ENCODE peak calls at places on chromosome 11, in six cellular contexts. One of them, this sample, is unnamed.

GRCh38 chr11:75576445-75577049 is 14.5 kb downstream of the SERPINH1 start:
- DNase-seq in hypothalamus: peak; percentile 21
- DNase-seq in KBM-7: peak; percentile 89
- DNase-seq in T-helper 2 cell: no peak
- DNase-seq in WERI-Rb-1: no peak
- DNase-seq in activated naive CD4-positive, alpha-beta T cell: no peak
- DNase-seq in this sample: peak; percentile 61

GRCh38 chr11:13036235-13036634 is 27.1 kb downstream of the RASSF10 start:
- DNase-seq in KBM-7: no peak
- DNase-seq in T-helper 2 cell: no peak
- DNase-seq in WERI-Rb-1: no peak
- DNase-seq in activated naive CD4-positive, alpha-beta T cell: no peak
- DNase-seq in hypothalamus: no peak
- DNase-seq in this sample: no peak

GRCh38 chr11:76443254-76443935 is 1.4 kb upstream of the EMSY start:
- DNase-seq in WERI-Rb-1: no peak
- DNase-seq in T-helper 2 cell: no peak
- DNase-seq in hypothalamus: no peak
- DNase-seq in activated naive CD4-positive, alpha-beta T cell: no peak
- DNase-seq in KBM-7: peak; percentile 8
- DNase-seq in this sample: no peak

GRCh38 chr11:130576146-130576545 is 127.7 kb downstream of the ADAMTS15 start:
- DNase-seq in T-helper 2 cell: no peak
- DNase-seq in hypothalamus: no peak
- DNase-seq in WERI-Rb-1: no peak
- DNase-seq in activated naive CD4-positive, alpha-beta T cell: no peak
- DNase-seq in KBM-7: no peak
- DNase-seq in this sample: no peak

GRCh38 chr11:70127653-70128434 is 49.7 kb downstream of the ANO1 start:
- DNase-seq in T-helper 2 cell: no peak
- DNase-seq in activated naive CD4-positive, alpha-beta T cell: no peak
- DNase-seq in WERI-Rb-1: no peak
- DNase-seq in KBM-7: no peak
- DNase-seq in hypothalamus: no peak
- DNase-seq in this sample: no peak

GRCh38 chr11:70504246-70505020 is 106.1 kb downstream of the CTTN start:
- DNase-seq in WERI-Rb-1: peak; percentile 8
- DNase-seq in T-helper 2 cell: no peak
- DNase-seq in activated naive CD4-positive, alpha-beta T cell: no peak
- DNase-seq in KBM-7: no peak
- DNase-seq in hypothalamus: no peak
- DNase-seq in this sample: no peak

GRCh38 chr11:70826541-70826943 is 425.8 kb downstream of the SHANK2 start:
- DNase-seq in activated naive CD4-positive, alpha-beta T cell: no peak
- DNase-seq in KBM-7: no peak
- DNase-seq in WERI-Rb-1: peak; percentile 65
- DNase-seq in hypothalamus: peak; percentile 78
- DNase-seq in T-helper 2 cell: no peak
- DNase-seq in this sample: no peak

GRCh38 chr11:57567210-57567511 is 311 bp downstream of the UBE2L6 start:
- DNase-seq in KBM-7: no peak
- DNase-seq in hypothalamus: no peak
- DNase-seq in WERI-Rb-1: no peak
- DNase-seq in activated naive CD4-positive, alpha-beta T cell: no peak
- DNase-seq in T-helper 2 cell: no peak
- DNase-seq in this sample: no peak

GRCh38 chr11:114522818-114523217 is 36.9 kb downstream of the NXPE1 start:
- DNase-seq in activated naive CD4-positive, alpha-beta T cell: no peak
- DNase-seq in T-helper 2 cell: no peak
- DNase-seq in KBM-7: no peak
- DNase-seq in hypothalamus: no peak
- DNase-seq in WERI-Rb-1: no peak
- DNase-seq in this sample: no peak

GRCh38 chr11:63610604-63611394 is 3.4 kb downstream of the PLAAT3 start:
- DNase-seq in activated naive CD4-positive, alpha-beta T cell: no peak
- DNase-seq in hypothalamus: peak; percentile 33
- DNase-seq in WERI-Rb-1: no peak
- DNase-seq in T-helper 2 cell: no peak
- DNase-seq in KBM-7: no peak
- DNase-seq in this sample: no peak

GRCh38 chr11:86582898-86583297 is 89.5 kb downstream of the ME3 start:
- DNase-seq in WERI-Rb-1: no peak
- DNase-seq in hypothalamus: no peak
- DNase-seq in KBM-7: no peak
- DNase-seq in T-helper 2 cell: no peak
- DNase-seq in activated naive CD4-positive, alpha-beta T cell: no peak
- DNase-seq in this sample: no peak

GRCh38 chr11:63837027-63837688 is 1.8 kb upstream of the MARK2 start:
- DNase-seq in KBM-7: peak; percentile 83
- DNase-seq in activated naive CD4-positive, alpha-beta T cell: no peak
- DNase-seq in T-helper 2 cell: peak; percentile 63
- DNase-seq in hypothalamus: peak; percentile 65
- DNase-seq in WERI-Rb-1: peak; percentile 77
- DNase-seq in this sample: peak; percentile 72

GRCh38 chr11:69670158-69670845 is 4.9 kb downstream of the LTO1 start:
- DNase-seq in WERI-Rb-1: peak; percentile 86
- DNase-seq in KBM-7: peak; percentile 75
- DNase-seq in T-helper 2 cell: peak; percentile 43
- DNase-seq in activated naive CD4-positive, alpha-beta T cell: peak; percentile 26
- DNase-seq in hypothalamus: peak; percentile 87
- DNase-seq in this sample: peak; percentile 75

GRCh38 chr11:35303596-35304392 is 115.6 kb downstream of the SLC1A2 start:
- DNase-seq in WERI-Rb-1: no peak
- DNase-seq in activated naive CD4-positive, alpha-beta T cell: no peak
- DNase-seq in hypothalamus: peak; percentile 48
- DNase-seq in KBM-7: no peak
- DNase-seq in T-helper 2 cell: no peak
- DNase-seq in this sample: no peak

GRCh38 chr11:46298699-46299424 is 21.4 kb downstream of the CREB3L1 start:
- DNase-seq in T-helper 2 cell: no peak
- DNase-seq in KBM-7: no peak
- DNase-seq in WERI-Rb-1: no peak
- DNase-seq in activated naive CD4-positive, alpha-beta T cell: no peak
- DNase-seq in hypothalamus: no peak
- DNase-seq in this sample: no peak

GRCh38 chr11:100581318-100581717 is 105.8 kb upstream of the ARHGAP42 start:
- DNase-seq in T-helper 2 cell: no peak
- DNase-seq in hypothalamus: no peak
- DNase-seq in WERI-Rb-1: no peak
- DNase-seq in KBM-7: no peak
- DNase-seq in activated naive CD4-positive, alpha-beta T cell: no peak
- DNase-seq in this sample: peak; percentile 4

GRCh38 chr11:21909145-21909544 is 283.7 kb upstream of the ANO5 start:
- DNase-seq in WERI-Rb-1: no peak
- DNase-seq in hypothalamus: no peak
- DNase-seq in T-helper 2 cell: no peak
- DNase-seq in KBM-7: no peak
- DNase-seq in activated naive CD4-positive, alpha-beta T cell: no peak
- DNase-seq in this sample: no peak

GRCh38 chr11:27395556-27396258 is 32.7 kb upstream of the CCDC34 start:
- DNase-seq in T-helper 2 cell: no peak
- DNase-seq in activated naive CD4-positive, alpha-beta T cell: no peak
- DNase-seq in KBM-7: no peak
- DNase-seq in WERI-Rb-1: no peak
- DNase-seq in hypothalamus: no peak
- DNase-seq in this sample: no peak

This sample was measured in memory B cell.